ENCODE peak calls at places on chromosome 14, in four cellular contexts. One of them, this sample, is unnamed.

GRCh38 chr14:45199246-45199645 is 53.8 kb downstream of the MIS18BP1 start:
- DNase-seq in amygdala: no peak
- DNase-seq in activated CD4-positive, alpha-beta T cell treated with anti-CD3 and anti-CD28 coated beads, Interleukin-2, amount 50 U/mL, for 24 hours: no peak
- DNase-seq in NCI-H2029: no peak
- DNase-seq in this sample: no peak

GRCh38 chr14:91613459-91614145 is 103.5 kb upstream of the PPP4R3A start:
- DNase-seq in activated CD4-positive, alpha-beta T cell treated with anti-CD3 and anti-CD28 coated beads, Interleukin-2, amount 50 U/mL, for 24 hours: no peak
- DNase-seq in amygdala: no peak
- DNase-seq in NCI-H2029: no peak
- DNase-seq in this sample: no peak

GRCh38 chr14:105938055-105938863 is 411.9 kb downstream of the TMEM121 start:
- DNase-seq in activated CD4-positive, alpha-beta T cell treated with anti-CD3 and anti-CD28 coated beads, Interleukin-2, amount 50 U/mL, for 24 hours: no peak
- DNase-seq in NCI-H2029: no peak
- DNase-seq in amygdala: no peak
- DNase-seq in this sample: no peak

GRCh38 chr14:50666772-50667490 is 1.2 kb downstream of the SAV1 start:
- DNase-seq in NCI-H2029: peak; percentile 7
- DNase-seq in amygdala: no peak
- DNase-seq in activated CD4-positive, alpha-beta T cell treated with anti-CD3 and anti-CD28 coated beads, Interleukin-2, amount 50 U/mL, for 24 hours: peak; percentile 3
- DNase-seq in this sample: peak; percentile 69

GRCh38 chr14:64708148-64709004 is 4.2 kb downstream of the PLEKHG3 start:
- DNase-seq in activated CD4-positive, alpha-beta T cell treated with anti-CD3 and anti-CD28 coated beads, Interleukin-2, amount 50 U/mL, for 24 hours: no peak
- DNase-seq in NCI-H2029: no peak
- DNase-seq in amygdala: peak; percentile 47
- DNase-seq in this sample: peak; percentile 66

GRCh38 chr14:99035712-99036593 is 236.0 kb downstream of the BCL11B start:
- DNase-seq in activated CD4-positive, alpha-beta T cell treated with anti-CD3 and anti-CD28 coated beads, Interleukin-2, amount 50 U/mL, for 24 hours: no peak
- DNase-seq in amygdala: peak; percentile 11
- DNase-seq in NCI-H2029: no peak
- DNase-seq in this sample: peak; percentile 3

GRCh38 chr14:67385618-67386017 is 25.5 kb downstream of the EIF2S1 start:
- DNase-seq in amygdala: no peak
- DNase-seq in NCI-H2029: no peak
- DNase-seq in activated CD4-positive, alpha-beta T cell treated with anti-CD3 and anti-CD28 coated beads, Interleukin-2, amount 50 U/mL, for 24 hours: no peak
- DNase-seq in this sample: no peak

GRCh38 chr14:64792871-64793560 is 86.7 kb downstream of the SPTB start:
- DNase-seq in NCI-H2029: no peak
- DNase-seq in amygdala: no peak
- DNase-seq in activated CD4-positive, alpha-beta T cell treated with anti-CD3 and anti-CD28 coated beads, Interleukin-2, amount 50 U/mL, for 24 hours: no peak
- DNase-seq in this sample: no peak

GRCh38 chr14:104230946-104231345 is 92.6 kb downstream of the KIF26A start:
- DNase-seq in activated CD4-positive, alpha-beta T cell treated with anti-CD3 and anti-CD28 coated beads, Interleukin-2, amount 50 U/mL, for 24 hours: no peak
- DNase-seq in NCI-H2029: no peak
- DNase-seq in amygdala: no peak
- DNase-seq in this sample: no peak

GRCh38 chr14:24690492-24690891 is 56.5 kb upstream of the GZMB start:
- DNase-seq in amygdala: no peak
- DNase-seq in NCI-H2029: peak; percentile 36
- DNase-seq in activated CD4-positive, alpha-beta T cell treated with anti-CD3 and anti-CD28 coated beads, Interleukin-2, amount 50 U/mL, for 24 hours: no peak
- DNase-seq in this sample: no peak

GRCh38 chr14:103629503-103630121 is 601 bp downstream of the KLC1 start:
- DNase-seq in NCI-H2029: no peak
- DNase-seq in amygdala: peak; percentile 39
- DNase-seq in activated CD4-positive, alpha-beta T cell treated with anti-CD3 and anti-CD28 coated beads, Interleukin-2, amount 50 U/mL, for 24 hours: peak; percentile 18
- DNase-seq in this sample: no peak

GRCh38 chr14:106822905-106823304 is 1296.5 kb downstream of the TMEM121 start:
- DNase-seq in activated CD4-positive, alpha-beta T cell treated with anti-CD3 and anti-CD28 coated beads, Interleukin-2, amount 50 U/mL, for 24 hours: no peak
- DNase-seq in amygdala: no peak
- DNase-seq in NCI-H2029: no peak
- DNase-seq in this sample: no peak

GRCh38 chr14:54177861-54178591 is 218.8 kb upstream of the CDKN3 start:
- DNase-seq in NCI-H2029: no peak
- DNase-seq in activated CD4-positive, alpha-beta T cell treated with anti-CD3 and anti-CD28 coated beads, Interleukin-2, amount 50 U/mL, for 24 hours: no peak
- DNase-seq in amygdala: no peak
- DNase-seq in this sample: no peak

GRCh38 chr14:97851438-97851995 is 1054.3 kb downstream of the VRK1 start:
- DNase-seq in NCI-H2029: peak; percentile 54
- DNase-seq in amygdala: peak; percentile 35
- DNase-seq in activated CD4-positive, alpha-beta T cell treated with anti-CD3 and anti-CD28 coated beads, Interleukin-2, amount 50 U/mL, for 24 hours: no peak
- DNase-seq in this sample: no peak

GRCh38 chr14:29937116-29937515 is 9.5 kb upstream of the PRKD1 start:
- DNase-seq in activated CD4-positive, alpha-beta T cell treated with anti-CD3 and anti-CD28 coated beads, Interleukin-2, amount 50 U/mL, for 24 hours: no peak
- DNase-seq in NCI-H2029: no peak
- DNase-seq in amygdala: no peak
- DNase-seq in this sample: no peak

GRCh38 chr14:35927727-35928126 is 101.6 kb downstream of the BRMS1L start:
- DNase-seq in activated CD4-positive, alpha-beta T cell treated with anti-CD3 and anti-CD28 coated beads, Interleukin-2, amount 50 U/mL, for 24 hours: no peak
- DNase-seq in NCI-H2029: no peak
- DNase-seq in amygdala: no peak
- DNase-seq in this sample: peak; percentile 37

GRCh38 chr14:105045710-105046326 is 19.4 kb downstream of the GPR132 start:
- DNase-seq in activated CD4-positive, alpha-beta T cell treated with anti-CD3 and anti-CD28 coated beads, Interleukin-2, amount 50 U/mL, for 24 hours: peak; percentile 93
- DNase-seq in amygdala: peak; percentile 41
- DNase-seq in NCI-H2029: peak; percentile 33
- DNase-seq in this sample: peak; percentile 83

GRCh38 chr14:50786821-50787464 is 44.0 kb downstream of the NIN start:
- DNase-seq in NCI-H2029: no peak
- DNase-seq in activated CD4-positive, alpha-beta T cell treated with anti-CD3 and anti-CD28 coated beads, Interleukin-2, amount 50 U/mL, for 24 hours: no peak
- DNase-seq in amygdala: no peak
- DNase-seq in this sample: no peak

GRCh38 chr14:104680056-104680805 is 9.2 kb upstream of the INF2 start:
- DNase-seq in NCI-H2029: no peak
- DNase-seq in amygdala: peak; percentile 72
- DNase-seq in activated CD4-positive, alpha-beta T cell treated with anti-CD3 and anti-CD28 coated beads, Interleukin-2, amount 50 U/mL, for 24 hours: no peak
- DNase-seq in this sample: peak; percentile 75

GRCh38 chr14:89787525-89787924 is 167.0 kb downstream of the EFCAB11 start:
- DNase-seq in NCI-H2029: no peak
- DNase-seq in amygdala: no peak
- DNase-seq in activated CD4-positive, alpha-beta T cell treated with anti-CD3 and anti-CD28 coated beads, Interleukin-2, amount 50 U/mL, for 24 hours: no peak
- DNase-seq in this sample: no peak

GRCh38 chr14:97771340-97772045 is 974.3 kb downstream of the VRK1 start:
- DNase-seq in amygdala: no peak
- DNase-seq in activated CD4-positive, alpha-beta T cell treated with anti-CD3 and anti-CD28 coated beads, Interleukin-2, amount 50 U/mL, for 24 hours: no peak
- DNase-seq in NCI-H2029: no peak
- DNase-seq in this sample: no peak

GRCh38 chr14:80996049-80996901 is 40.9 kb downstream of the TSHR start:
- DNase-seq in NCI-H2029: no peak
- DNase-seq in activated CD4-positive, alpha-beta T cell treated with anti-CD3 and anti-CD28 coated beads, Interleukin-2, amount 50 U/mL, for 24 hours: no peak
- DNase-seq in amygdala: no peak
- DNase-seq in this sample: no peak

GRCh38 chr14:77508876-77509275 is 10.3 kb upstream of the ISM2 start:
- DNase-seq in amygdala: no peak
- DNase-seq in NCI-H2029: no peak
- DNase-seq in activated CD4-positive, alpha-beta T cell treated with anti-CD3 and anti-CD28 coated beads, Interleukin-2, amount 50 U/mL, for 24 hours: no peak
- DNase-seq in this sample: peak; percentile 68

GRCh38 chr14:105974902-105975301 is 448.5 kb downstream of the TMEM121 start:
- DNase-seq in NCI-H2029: no peak
- DNase-seq in activated CD4-positive, alpha-beta T cell treated with anti-CD3 and anti-CD28 coated beads, Interleukin-2, amount 50 U/mL, for 24 hours: peak; percentile 46
- DNase-seq in amygdala: no peak
- DNase-seq in this sample: no peak

GRCh38 chr14:86788229-86788628 is 1204.8 kb downstream of the GALC start:
- DNase-seq in amygdala: no peak
- DNase-seq in NCI-H2029: no peak
- DNase-seq in activated CD4-positive, alpha-beta T cell treated with anti-CD3 and anti-CD28 coated beads, Interleukin-2, amount 50 U/mL, for 24 hours: no peak
- DNase-seq in this sample: no peak

GRCh38 chr14:102584871-102585869 is 7.3 kb upstream of the RCOR1 start:
- DNase-seq in amygdala: no peak
- DNase-seq in activated CD4-positive, alpha-beta T cell treated with anti-CD3 and anti-CD28 coated beads, Interleukin-2, amount 50 U/mL, for 24 hours: no peak
- DNase-seq in NCI-H2029: no peak
- DNase-seq in this sample: peak; percentile 53

GRCh38 chr14:51609987-51610283 is 41.8 kb upstream of the FRMD6 start:
- DNase-seq in NCI-H2029: no peak
- DNase-seq in activated CD4-positive, alpha-beta T cell treated with anti-CD3 and anti-CD28 coated beads, Interleukin-2, amount 50 U/mL, for 24 hours: no peak
- DNase-seq in amygdala: no peak
- DNase-seq in this sample: no peak

GRCh38 chr14:103384450-103385152 is 614 bp upstream of the MARK3 start:
- DNase-seq in amygdala: no peak
- DNase-seq in NCI-H2029: no peak
- DNase-seq in activated CD4-positive, alpha-beta T cell treated with anti-CD3 and anti-CD28 coated beads, Interleukin-2, amount 50 U/mL, for 24 hours: no peak
- DNase-seq in this sample: no peak

GRCh38 chr14:104248203-104249055 is 110.0 kb downstream of the KIF26A start:
- DNase-seq in activated CD4-positive, alpha-beta T cell treated with anti-CD3 and anti-CD28 coated beads, Interleukin-2, amount 50 U/mL, for 24 hours: no peak
- DNase-seq in amygdala: no peak
- DNase-seq in NCI-H2029: no peak
- DNase-seq in this sample: no peak

GRCh38 chr14:24674204-24674970 is 40.4 kb upstream of the GZMB start:
- DNase-seq in amygdala: no peak
- DNase-seq in activated CD4-positive, alpha-beta T cell treated with anti-CD3 and anti-CD28 coated beads, Interleukin-2, amount 50 U/mL, for 24 hours: no peak
- DNase-seq in NCI-H2029: no peak
- DNase-seq in this sample: no peak

GRCh38 chr14:94650806-94651805 is 38.9 kb downstream of the SERPINA3 start:
- DNase-seq in amygdala: no peak
- DNase-seq in activated CD4-positive, alpha-beta T cell treated with anti-CD3 and anti-CD28 coated beads, Interleukin-2, amount 50 U/mL, for 24 hours: no peak
- DNase-seq in NCI-H2029: no peak
- DNase-seq in this sample: no peak

GRCh38 chr14:105737504-105738246 is 211.3 kb downstream of the TMEM121 start:
- DNase-seq in activated CD4-positive, alpha-beta T cell treated with anti-CD3 and anti-CD28 coated beads, Interleukin-2, amount 50 U/mL, for 24 hours: no peak
- DNase-seq in amygdala: no peak
- DNase-seq in NCI-H2029: no peak
- DNase-seq in this sample: no peak

GRCh38 chr14:103551338-103551762 is 11.1 kb downstream of the BAG5 start:
- DNase-seq in NCI-H2029: no peak
- DNase-seq in activated CD4-positive, alpha-beta T cell treated with anti-CD3 and anti-CD28 coated beads, Interleukin-2, amount 50 U/mL, for 24 hours: no peak
- DNase-seq in amygdala: no peak
- DNase-seq in this sample: no peak

GRCh38 chr14:61596985-61597384 is 98.3 kb upstream of the HIF1A start:
- DNase-seq in activated CD4-positive, alpha-beta T cell treated with anti-CD3 and anti-CD28 coated beads, Interleukin-2, amount 50 U/mL, for 24 hours: no peak
- DNase-seq in amygdala: no peak
- DNase-seq in NCI-H2029: no peak
- DNase-seq in this sample: no peak

GRCh38 chr14:19947413-19948090 is 16.8 kb downstream of the OR4K1 start:
- DNase-seq in NCI-H2029: no peak
- DNase-seq in activated CD4-positive, alpha-beta T cell treated with anti-CD3 and anti-CD28 coated beads, Interleukin-2, amount 50 U/mL, for 24 hours: no peak
- DNase-seq in amygdala: no peak
- DNase-seq in this sample: no peak

GRCh38 chr14:68501171-68501570 is 291.7 kb downstream of the ZFP36L1 start:
- DNase-seq in amygdala: no peak
- DNase-seq in activated CD4-positive, alpha-beta T cell treated with anti-CD3 and anti-CD28 coated beads, Interleukin-2, amount 50 U/mL, for 24 hours: no peak
- DNase-seq in NCI-H2029: no peak
- DNase-seq in this sample: no peak

GRCh38 chr14:51053157-51053556 is 41.7 kb downstream of the TRIM9 start:
- DNase-seq in activated CD4-positive, alpha-beta T cell treated with anti-CD3 and anti-CD28 coated beads, Interleukin-2, amount 50 U/mL, for 24 hours: no peak
- DNase-seq in NCI-H2029: no peak
- DNase-seq in amygdala: no peak
- DNase-seq in this sample: no peak

GRCh38 chr14:105987563-105987962 is 461.2 kb downstream of the TMEM121 start:
- DNase-seq in activated CD4-positive, alpha-beta T cell treated with anti-CD3 and anti-CD28 coated beads, Interleukin-2, amount 50 U/mL, for 24 hours: no peak
- DNase-seq in NCI-H2029: no peak
- DNase-seq in amygdala: no peak
- DNase-seq in this sample: no peak

GRCh38 chr14:74702293-74702692 is 10.6 kb downstream of the AREL1 start:
- DNase-seq in NCI-H2029: no peak
- DNase-seq in activated CD4-positive, alpha-beta T cell treated with anti-CD3 and anti-CD28 coated beads, Interleukin-2, amount 50 U/mL, for 24 hours: no peak
- DNase-seq in amygdala: no peak
- DNase-seq in this sample: no peak

GRCh38 chr14:69887740-69888657 is 8.8 kb downstream of the SMOC1 start:
- DNase-seq in activated CD4-positive, alpha-beta T cell treated with anti-CD3 and anti-CD28 coated beads, Interleukin-2, amount 50 U/mL, for 24 hours: no peak
- DNase-seq in NCI-H2029: no peak
- DNase-seq in amygdala: no peak
- DNase-seq in this sample: no peak